ENCODE peak calls at places on chromosomes 5 and 9, in six cellular contexts. F is SW480, L is neuronal stem cell, K is left lobe of liver, H is ovary, V is brain microvascular endothelial cell. G is an unnamed sample.

GRCh38 chr9:37952731-37953130 is 48.8 kb upstream of the SLC25A51 start:
- DNase-seq in F (no peak), V (peak), K (no peak), L (no peak), H (no peak), G (no peak)

GRCh38 chr9:91425270-91425669 is 1.6 kb upstream of the NFIL3 start:
- DNase-seq in K (no peak), H (no peak), F (no peak), V (no peak), L (no peak), G (no peak)

GRCh38 chr5:36392818-36393217 is 91.1 kb upstream of the RANBP3L start:
- DNase-seq in H (no peak), L (no peak), V (no peak), F (no peak), K (no peak), G (no peak)

GRCh38 chr5:172417130-172417802 is 37.1 kb downstream of the SH3PXD2B start:
- DNase-seq in L (no peak), V (no peak), K (no peak), F (no peak), H (no peak), G (no peak)

GRCh38 chr5:80569086-80569960 is 757 bp downstream of the ANKRD34B start:
- DNase-seq in F (no peak), L (peak), H (no peak), V (no peak), K (no peak), G (no peak)

GRCh38 chr5:72817076-72817476 is 615 bp downstream of the TNPO1 start:
- DNase-seq in L (no peak), H (peak), K (peak), V (peak), F (peak), G (peak)

GRCh38 chr9:89801723-89802680 is 197.2 kb downstream of the GADD45G start:
- DNase-seq in K (no peak), H (no peak), L (no peak), F (no peak), V (no peak), G (no peak)

GRCh38 chr9:124465736-124466135 is 15.5 kb downstream of the ADGRD2 start:
- DNase-seq in F (no peak), V (no peak), H (no peak), K (no peak), L (no peak), G (no peak)

GRCh38 chr5:38948501-38948900 is 102.7 kb downstream of the OSMR start:
- DNase-seq in L (no peak), H (no peak), V (peak), F (no peak), K (no peak), G (no peak)

GRCh38 chr9:21580636-21581353 is 98.7 kb upstream of the IFNE start:
- DNase-seq in H (no peak), F (no peak), K (no peak), L (no peak), V (peak), G (no peak)

GRCh38 chr5:83474170-83474796 is 2.7 kb downstream of the VCAN start:
- DNase-seq in F (peak), K (peak), L (peak), H (peak), V (peak), G (peak)

GRCh38 chr5:24510523-24510988 is 134.2 kb downstream of the CDH10 start:
- DNase-seq in H (no peak), V (no peak), F (peak), K (no peak), L (no peak), G (peak)

GRCh38 chr9:30846644-30847043 is 1537.8 kb upstream of the ACO1 start:
- DNase-seq in V (no peak), F (no peak), H (no peak), L (no peak), K (no peak), G (no peak)

GRCh38 chr5:54702470-54702869 is 184.9 kb downstream of the SNX18 start:
- DNase-seq in L (no peak), H (no peak), K (no peak), F (no peak), V (no peak), G (no peak)

GRCh38 chr9:92171281-92171680 is 56.1 kb upstream of the SPTLC1 start:
- DNase-seq in K (no peak), L (no peak), F (no peak), V (no peak), H (no peak), G (no peak)

GRCh38 chr9:131282688-131283422 is 6.5 kb upstream of the FAM78A start:
- DNase-seq in L (peak), H (no peak), F (no peak), K (no peak), V (no peak), G (no peak)

GRCh38 chr9:13351768-13352386 is 72.4 kb upstream of the MPDZ start:
- DNase-seq in L (peak), F (peak), V (peak), K (no peak), H (no peak), G (peak)

GRCh38 chr5:159412284-159413046 is 82.2 kb upstream of the IL12B start:
- DNase-seq in K (no peak), F (no peak), L (no peak), H (no peak), V (no peak), G (no peak)

GRCh38 chr5:130687085-130687733 is 477.8 kb downstream of the HINT1 start:
- DNase-seq in V (no peak), K (no peak), F (no peak), L (no peak), H (no peak), G (no peak)

GRCh38 chr5:150436141-150436680 is 13.3 kb downstream of the RPS14 start:
- DNase-seq in F (peak), K (peak), H (peak), V (peak), L (peak), G (peak)

GRCh38 chr5:128782446-128782845 is 182.8 kb upstream of the SLC27A6 start:
- DNase-seq in V (peak), K (no peak), F (no peak), L (no peak), H (no peak), G (no peak)

GRCh38 chr9:5951686-5952211 is 61.1 kb downstream of the MLANA start:
- DNase-seq in L (no peak), K (no peak), H (no peak), F (no peak), V (peak), G (no peak)

GRCh38 chr5:92998456-92998855 is 582.6 kb downstream of the NR2F1-AS1 start:
- DNase-seq in F (no peak), K (no peak), L (no peak), H (no peak), V (no peak), G (peak)

GRCh38 chr5:165057156-165057555 is 1551.7 kb downstream of the MAT2B start:
- DNase-seq in F (no peak), K (no peak), H (no peak), V (no peak), L (no peak), G (no peak)

GRCh38 chr9:85508616-85509015 is 233.1 kb downstream of the AGTPBP1 start:
- DNase-seq in F (peak), V (no peak), L (no peak), H (no peak), K (no peak), G (peak)

GRCh38 chr5:66896207-66896606 is 300.0 kb downstream of the MAST4 start:
- DNase-seq in F (peak), V (peak), H (no peak), L (no peak), K (no peak), G (no peak)

GRCh38 chr5:145204741-145205140 is 630.4 kb downstream of the PRELID2 start:
- DNase-seq in L (no peak), H (no peak), V (no peak), K (no peak), F (no peak), G (no peak)

GRCh38 chr5:94072116-94072515 is 330.7 kb upstream of the POU5F2 start:
- DNase-seq in L (no peak), F (no peak), V (no peak), H (no peak), K (no peak), G (no peak)

GRCh38 chr9:132249690-132250089 is 87.8 kb downstream of the NTNG2 start:
- DNase-seq in V (no peak), K (no peak), H (no peak), L (no peak), F (no peak), G (no peak)

G was measured in HepG2.